ENCODE peak calls at places on chromosomes 11 and 22, in five cellular contexts. One of them, this sample, is unnamed.

GRCh38 chr11:4626207-4627105 is 10.8 kb upstream of the OR51D1 start:
- DNase-seq in SK-N-SH: peak
- DNase-seq in HepG2: peak
- DNase-seq in IMR-90: peak
- DNase-seq in GM12878: no peak
- DNase-seq in this sample: peak

GRCh38 chr22:46124383-46125144 is 25.8 kb upstream of the PPARA start:
- DNase-seq in SK-N-SH: no peak
- DNase-seq in HepG2: no peak
- DNase-seq in IMR-90: no peak
- DNase-seq in GM12878: no peak
- DNase-seq in this sample: peak

GRCh38 chr11:6563121-6563619 is 40.2 kb downstream of the RRP8 start:
- DNase-seq in SK-N-SH: no peak
- DNase-seq in HepG2: no peak
- DNase-seq in IMR-90: no peak
- DNase-seq in GM12878: no peak
- DNase-seq in this sample: peak

GRCh38 chr11:46674463-46675287 is 25.7 kb downstream of the ARHGAP1 start:
- DNase-seq in SK-N-SH: peak
- DNase-seq in HepG2: peak
- DNase-seq in IMR-90: peak
- DNase-seq in GM12878: no peak
- DNase-seq in this sample: no peak

GRCh38 chr11:95084509-95084908 is 5.1 kb upstream of the ENDOD1 start:
- DNase-seq in SK-N-SH: no peak
- DNase-seq in HepG2: no peak
- DNase-seq in IMR-90: peak
- DNase-seq in GM12878: no peak
- DNase-seq in this sample: no peak

GRCh38 chr11:125626381-125626950 is 1.5 kb downstream of the CHEK1 start:
- DNase-seq in SK-N-SH: no peak
- DNase-seq in HepG2: peak
- DNase-seq in IMR-90: peak
- DNase-seq in GM12878: peak
- DNase-seq in this sample: no peak

GRCh38 chr22:24686280-24686679 is 83.3 kb downstream of the GGT1 start:
- DNase-seq in SK-N-SH: no peak
- DNase-seq in HepG2: no peak
- DNase-seq in IMR-90: no peak
- DNase-seq in GM12878: no peak
- DNase-seq in this sample: no peak

GRCh38 chr11:3615998-3616397 is 25.8 kb downstream of the ART5 start:
- DNase-seq in SK-N-SH: no peak
- DNase-seq in HepG2: no peak
- DNase-seq in IMR-90: no peak
- DNase-seq in GM12878: no peak
- DNase-seq in this sample: no peak

GRCh38 chr11:31529189-31529588 is 19.6 kb downstream of the ELP4 start:
- DNase-seq in SK-N-SH: no peak
- DNase-seq in HepG2: no peak
- DNase-seq in IMR-90: no peak
- DNase-seq in GM12878: no peak
- DNase-seq in this sample: no peak

GRCh38 chr11:57087966-57088365 is 93.8 kb upstream of the LRRC55 start:
- DNase-seq in SK-N-SH: no peak
- DNase-seq in HepG2: no peak
- DNase-seq in IMR-90: no peak
- DNase-seq in GM12878: no peak
- DNase-seq in this sample: no peak

GRCh38 chr22:37109242-37109917 is at the start of gene TMPRSS6:
- DNase-seq in SK-N-SH: no peak
- DNase-seq in HepG2: peak
- DNase-seq in IMR-90: no peak
- DNase-seq in GM12878: no peak
- DNase-seq in this sample: no peak

GRCh38 chr11:61377461-61378160 is 14.8 kb upstream of the TMEM216 start:
- DNase-seq in SK-N-SH: no peak
- DNase-seq in HepG2: no peak
- DNase-seq in IMR-90: peak
- DNase-seq in GM12878: no peak
- DNase-seq in this sample: no peak

GRCh38 chr22:22816171-22816514 is 71.5 kb upstream of the IGLL5 start:
- DNase-seq in SK-N-SH: no peak
- DNase-seq in HepG2: no peak
- DNase-seq in IMR-90: no peak
- DNase-seq in GM12878: no peak
- DNase-seq in this sample: no peak

GRCh38 chr11:129374993-129375721 is 491 bp upstream of the BARX2 start:
- DNase-seq in SK-N-SH: peak
- DNase-seq in HepG2: no peak
- DNase-seq in IMR-90: no peak
- DNase-seq in GM12878: no peak
- DNase-seq in this sample: no peak

GRCh38 chr11:11989774-11990744 is 18.4 kb downstream of the DKK3 start:
- DNase-seq in SK-N-SH: no peak
- DNase-seq in HepG2: no peak
- DNase-seq in IMR-90: no peak
- DNase-seq in GM12878: no peak
- DNase-seq in this sample: no peak

GRCh38 chr11:11993814-11994213 is 14.6 kb downstream of the DKK3 start:
- DNase-seq in SK-N-SH: peak
- DNase-seq in HepG2: no peak
- DNase-seq in IMR-90: peak
- DNase-seq in GM12878: no peak
- DNase-seq in this sample: no peak

GRCh38 chr11:11992813-11993212 is 15.6 kb downstream of the DKK3 start:
- DNase-seq in SK-N-SH: no peak
- DNase-seq in HepG2: no peak
- DNase-seq in IMR-90: no peak
- DNase-seq in GM12878: no peak
- DNase-seq in this sample: no peak

GRCh38 chr11:11995601-11996000 is 12.8 kb downstream of the DKK3 start:
- DNase-seq in SK-N-SH: no peak
- DNase-seq in HepG2: no peak
- DNase-seq in IMR-90: no peak
- DNase-seq in GM12878: no peak
- DNase-seq in this sample: no peak

GRCh38 chr11:11992257-11992690 is 16.2 kb downstream of the DKK3 start:
- DNase-seq in SK-N-SH: no peak
- DNase-seq in HepG2: peak
- DNase-seq in IMR-90: no peak
- DNase-seq in GM12878: no peak
- DNase-seq in this sample: peak
- TF ChIP-seq MXI1 in SK-N-SH: no peak
- TF ChIP-seq MXI1 in HepG2: no peak
- TF ChIP-seq MXI1 in IMR-90: no peak
- TF ChIP-seq MXI1 in GM12878: no peak
- TF ChIP-seq MXI1 in this sample: no peak

DNA sequence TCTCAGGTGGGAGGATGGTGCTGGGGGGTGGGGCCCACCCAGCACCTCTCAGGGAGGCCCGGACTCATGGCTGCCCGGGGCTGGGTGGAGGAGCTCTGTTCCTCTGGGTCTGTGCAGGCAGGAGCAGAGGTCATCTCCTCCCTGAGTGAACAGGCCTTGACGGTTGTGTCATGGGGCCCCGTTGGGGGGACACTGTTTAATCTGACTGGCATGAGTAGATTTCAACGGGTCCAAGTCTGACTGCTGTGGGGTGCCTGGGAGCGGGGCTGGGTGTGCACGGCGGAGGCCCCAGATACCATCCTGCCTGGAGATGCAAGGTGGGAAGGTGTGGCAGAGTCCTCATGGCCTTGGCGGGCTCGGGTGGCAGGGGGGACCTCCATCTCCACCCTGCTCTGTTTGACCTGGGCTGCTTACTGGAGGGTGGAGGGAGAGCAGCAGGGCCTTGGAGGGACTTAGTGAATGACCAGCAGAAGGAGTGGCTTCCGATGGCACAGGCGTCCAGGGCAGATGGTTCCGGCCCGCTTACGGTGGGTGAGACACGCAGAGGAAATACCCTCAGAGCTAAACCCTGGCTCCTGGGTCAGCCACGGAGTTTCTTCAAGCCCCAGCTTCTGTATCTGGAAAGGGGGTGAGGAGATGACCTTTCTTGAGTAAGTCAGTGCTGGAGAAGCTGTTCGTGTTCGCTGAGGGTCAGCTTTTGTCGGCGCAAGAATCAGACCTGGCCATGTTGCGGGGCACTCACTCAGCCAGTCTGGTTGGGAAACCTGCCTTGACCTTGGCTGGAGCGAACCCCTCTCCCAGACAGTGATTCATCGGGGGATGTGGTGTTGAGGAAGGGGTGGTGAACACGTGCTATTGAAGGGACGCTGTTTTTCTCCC is 48.8 kb downstream of the SMIM38 start:
- DNase-seq in SK-N-SH: no peak
- DNase-seq in HepG2: peak
- DNase-seq in IMR-90: no peak
- DNase-seq in GM12878: no peak
- DNase-seq in this sample: no peak
- TF ChIP-seq MXI1 in SK-N-SH: no peak
- TF ChIP-seq MXI1 in HepG2: no peak
- TF ChIP-seq MXI1 in IMR-90: no peak
- TF ChIP-seq MXI1 in GM12878: no peak
- TF ChIP-seq MXI1 in this sample: no peak

GRCh38 chr11:120674537-120674936 is 163.0 kb downstream of the GRIK4 start:
- DNase-seq in SK-N-SH: no peak
- DNase-seq in HepG2: peak
- DNase-seq in IMR-90: peak
- DNase-seq in GM12878: no peak
- DNase-seq in this sample: no peak
- TF ChIP-seq MXI1 in SK-N-SH: no peak
- TF ChIP-seq MXI1 in HepG2: peak
- TF ChIP-seq MXI1 in IMR-90: no peak
- TF ChIP-seq MXI1 in GM12878: no peak
- TF ChIP-seq MXI1 in this sample: no peak

GRCh38 chr11:66363805-66364535 is 7.6 kb downstream of the SLC29A2 start:
- DNase-seq in SK-N-SH: peak
- DNase-seq in HepG2: no peak
- DNase-seq in IMR-90: no peak
- DNase-seq in GM12878: no peak
- DNase-seq in this sample: peak
- TF ChIP-seq MXI1 in SK-N-SH: no peak
- TF ChIP-seq MXI1 in HepG2: no peak
- TF ChIP-seq MXI1 in IMR-90: no peak
- TF ChIP-seq MXI1 in GM12878: no peak
- TF ChIP-seq MXI1 in this sample: no peak

GRCh38 chr11:120098503-120099054 is 39.3 kb downstream of the TRIM29 start:
- DNase-seq in SK-N-SH: peak
- DNase-seq in HepG2: no peak
- DNase-seq in IMR-90: no peak
- DNase-seq in GM12878: no peak
- DNase-seq in this sample: no peak

GRCh38 chr11:120096326-120096725 is 41.6 kb downstream of the TRIM29 start:
- DNase-seq in SK-N-SH: peak
- DNase-seq in HepG2: no peak
- DNase-seq in IMR-90: no peak
- DNase-seq in GM12878: no peak
- DNase-seq in this sample: no peak

GRCh38 chr11:120097721-120098385 is 40.1 kb downstream of the TRIM29 start:
- DNase-seq in SK-N-SH: peak
- DNase-seq in HepG2: no peak
- DNase-seq in IMR-90: no peak
- DNase-seq in GM12878: no peak
- DNase-seq in this sample: no peak

GRCh38 chr11:120095516-120095915 is 42.4 kb downstream of the TRIM29 start:
- DNase-seq in SK-N-SH: no peak
- DNase-seq in HepG2: no peak
- DNase-seq in IMR-90: no peak
- DNase-seq in GM12878: no peak
- DNase-seq in this sample: no peak

GRCh38 chr11:120096756-120097191 is 41.1 kb downstream of the TRIM29 start:
- DNase-seq in SK-N-SH: no peak
- DNase-seq in HepG2: no peak
- DNase-seq in IMR-90: no peak
- DNase-seq in GM12878: no peak
- DNase-seq in this sample: peak
- TF ChIP-seq MXI1 in SK-N-SH: no peak
- TF ChIP-seq MXI1 in HepG2: no peak
- TF ChIP-seq MXI1 in IMR-90: no peak
- TF ChIP-seq MXI1 in GM12878: no peak
- TF ChIP-seq MXI1 in this sample: no peak